ENCODE peak calls at places on chromosomes 1 and 21, in six cellular contexts. O is psoas muscle, M is Peyer's patch, R is endothelial cell, N is left ventricle myocardium inferior, F is lower lobe of right lung. K is an unnamed sample.
A peak's percentile ranks its signal among the peaks of the same experiment; 100 is the strongest.

GRCh38 chr1:13550663-13551062 is 33.0 kb upstream of the PDPN start:
- DNase-seq in R (no peak), M (no peak), F (no peak), O (no peak), N (no peak), K (no peak)

GRCh38 chr1:112083487-112083886 is 94.0 kb upstream of the KCND3 start:
- DNase-seq in R (peak; percentile 8), F (no peak), O (no peak), N (no peak), M (no peak), K (peak; percentile 31)

GRCh38 chr1:222818171-222818570 is 3.3 kb downstream of the DISP1 start:
- DNase-seq in O (no peak), R (no peak), M (no peak), N (no peak), F (no peak), K (no peak)

GRCh38 chr1:219900201-219900600 is 28.2 kb downstream of the SLC30A10 start:
- DNase-seq in M (no peak), R (no peak), F (no peak), O (no peak), N (no peak), K (peak; percentile 8)

GRCh38 chr1:28026329-28026728 is 62.1 kb downstream of the EYA3 start:
- DNase-seq in F (no peak), O (no peak), R (no peak), N (no peak), M (no peak), K (no peak)

GRCh38 chr1:183306317-183307042 is 111.7 kb downstream of the NMNAT2 start:
- DNase-seq in F (no peak), O (no peak), R (no peak), M (no peak), N (peak; percentile 49), K (peak; percentile 16)

GRCh38 chr1:57578099-57578498 is 154.2 kb upstream of the DAB1 start:
- DNase-seq in R (no peak), M (no peak), N (no peak), F (no peak), O (no peak), K (no peak)

GRCh38 chr1:44408181-44409018 is 3.3 kb downstream of the RNF220 start:
- DNase-seq in O (no peak), F (no peak), N (no peak), M (no peak), R (peak; percentile 51), K (no peak)

GRCh38 chr1:230191079-230191478 is 124.0 kb downstream of the GALNT2 start:
- DNase-seq in O (peak; percentile 66), R (no peak), M (peak; percentile 71), F (no peak), N (peak; percentile 66), K (peak; percentile 89)

GRCh38 chr1:101148987-101149386 is 87.8 kb upstream of the S1PR1 start:
- DNase-seq in R (no peak), N (no peak), M (no peak), F (no peak), O (no peak), K (peak; percentile 62)

GRCh38 chr1:113036639-113037321 is 36.2 kb upstream of the LRIG2 start:
- DNase-seq in O (no peak), N (no peak), R (no peak), F (no peak), M (no peak), K (no peak)

GRCh38 chr21:36377391-36377842 is 7.8 kb upstream of the CHAF1B start:
- DNase-seq in R (no peak), M (no peak), N (no peak), O (peak; percentile 59), F (no peak), K (no peak)

GRCh38 chr1:180886338-180886737 is 26.4 kb upstream of the KIAA1614 start:
- DNase-seq in N (no peak), F (no peak), R (no peak), O (no peak), M (no peak), K (no peak)

GRCh38 chr1:180887841-180888240 is 24.9 kb upstream of the KIAA1614 start:
- DNase-seq in N (no peak), M (no peak), F (no peak), O (no peak), R (no peak), K (no peak)

GRCh38 chr1:180888870-180889269 is 23.8 kb upstream of the KIAA1614 start:
- DNase-seq in F (no peak), M (no peak), R (no peak), N (no peak), O (no peak), K (no peak)

GRCh38 chr1:180892272-180892671 is 20.4 kb upstream of the KIAA1614 start:
- DNase-seq in R (no peak), N (no peak), M (no peak), F (no peak), O (no peak), K (no peak)

GRCh38 chr1:180889325-180889724 is 23.4 kb upstream of the KIAA1614 start:
- DNase-seq in N (no peak), O (no peak), M (no peak), R (no peak), F (no peak), K (no peak)
- TF ChIP-seq CTCF in N (no peak), O (no peak), M (no peak), R (no peak), F (no peak), K (no peak)

GRCh38 chr1:207876129-207876528 is 34.8 kb downstream of the CD34 start:
- DNase-seq in R (no peak), M (peak; percentile 54), O (no peak), F (no peak), N (no peak), K (no peak)
- TF ChIP-seq CTCF in R (no peak), M (no peak), O (peak; percentile 5), F (no peak), N (peak; percentile 51), K (peak; percentile 34)

GRCh38 chr1:204366759-204367158 is 7.0 kb upstream of the PLEKHA6 start:
- DNase-seq in F (no peak), R (peak; percentile 54), M (no peak), N (no peak), O (no peak), K (peak; percentile 10)
- TF ChIP-seq CTCF in F (no peak), R (peak; percentile 38), M (peak; percentile 26), N (peak; percentile 51), O (peak; percentile 12), K (peak; percentile 51)

DNA sequence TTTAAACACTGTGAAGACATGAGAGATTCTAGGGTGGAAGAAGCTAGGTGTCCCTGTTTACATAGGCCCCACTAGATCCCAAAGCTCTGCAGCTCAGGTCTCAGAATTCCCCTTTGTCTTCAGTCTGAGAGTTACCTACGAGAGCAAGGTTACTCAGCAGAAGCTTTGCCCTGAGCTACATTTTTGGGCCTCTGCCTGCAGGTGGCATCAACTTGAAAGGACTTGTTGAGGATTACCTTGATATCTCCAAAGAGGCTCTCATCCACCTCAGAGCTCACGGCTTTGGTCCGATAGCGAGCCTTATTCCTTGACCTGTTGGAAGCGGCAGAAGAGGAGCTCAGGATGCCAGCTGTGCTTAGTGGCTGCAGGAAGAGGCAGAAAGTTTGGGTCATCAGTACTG is 7.0 kb downstream of the CFAP45 start:
- DNase-seq in R (no peak), O (no peak), N (no peak), F (no peak), M (no peak), K (no peak)
- TF ChIP-seq CTCF in R (no peak), O (no peak), N (no peak), F (no peak), M (peak; percentile 36), K (no peak)

GRCh38 chr1:167207940-167208623 is 12.6 kb upstream of the POU2F1 start:
- DNase-seq in N (no peak), O (no peak), M (no peak), R (no peak), F (no peak), K (no peak)
- TF ChIP-seq CTCF in N (peak; percentile 50), O (no peak), M (no peak), R (no peak), F (peak; percentile 11), K (peak; percentile 16)

DNA sequence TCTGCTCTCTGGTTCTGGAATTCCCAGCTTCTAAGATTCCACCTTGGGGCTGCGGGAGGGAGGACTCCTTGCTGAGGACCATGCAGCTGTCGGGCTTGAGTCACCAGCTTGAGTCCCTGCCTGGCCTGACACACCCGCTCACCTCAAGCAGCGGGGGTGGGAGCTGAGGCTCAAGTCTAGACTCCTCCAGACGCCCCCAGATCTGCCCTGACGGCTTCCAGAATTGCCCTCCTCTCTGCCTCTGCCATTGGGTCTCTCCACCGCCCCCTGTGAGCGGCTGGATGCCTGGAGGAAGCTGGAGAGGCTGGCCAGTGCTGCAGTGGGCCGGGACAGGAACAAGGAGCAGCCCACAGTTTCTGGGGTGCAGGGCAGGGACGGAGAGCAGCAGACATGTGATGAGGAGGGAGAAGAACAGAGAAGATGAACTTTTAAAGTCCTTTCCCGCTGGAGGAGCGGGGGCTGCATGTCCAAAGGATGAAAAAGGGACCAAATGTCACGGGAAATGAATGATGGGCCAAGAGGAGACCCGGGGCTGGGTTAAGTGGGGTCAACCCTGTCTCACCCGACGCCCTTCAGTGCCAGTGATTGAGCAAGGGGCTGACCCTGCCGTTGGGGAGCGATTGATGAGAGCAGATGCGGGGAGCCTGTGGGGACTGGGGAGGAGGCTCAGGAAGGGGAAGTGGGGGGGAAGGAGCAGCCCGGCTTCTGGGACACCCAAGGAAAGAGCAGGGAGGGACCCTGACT is 13.5 kb downstream of the CRABP2 start:
- DNase-seq in M (no peak), O (no peak), R (peak; percentile 49), F (no peak), N (no peak), K (no peak)
- TF ChIP-seq CTCF in M (no peak), O (no peak), R (no peak), F (no peak), N (no peak), K (peak; percentile 25)

DNA sequence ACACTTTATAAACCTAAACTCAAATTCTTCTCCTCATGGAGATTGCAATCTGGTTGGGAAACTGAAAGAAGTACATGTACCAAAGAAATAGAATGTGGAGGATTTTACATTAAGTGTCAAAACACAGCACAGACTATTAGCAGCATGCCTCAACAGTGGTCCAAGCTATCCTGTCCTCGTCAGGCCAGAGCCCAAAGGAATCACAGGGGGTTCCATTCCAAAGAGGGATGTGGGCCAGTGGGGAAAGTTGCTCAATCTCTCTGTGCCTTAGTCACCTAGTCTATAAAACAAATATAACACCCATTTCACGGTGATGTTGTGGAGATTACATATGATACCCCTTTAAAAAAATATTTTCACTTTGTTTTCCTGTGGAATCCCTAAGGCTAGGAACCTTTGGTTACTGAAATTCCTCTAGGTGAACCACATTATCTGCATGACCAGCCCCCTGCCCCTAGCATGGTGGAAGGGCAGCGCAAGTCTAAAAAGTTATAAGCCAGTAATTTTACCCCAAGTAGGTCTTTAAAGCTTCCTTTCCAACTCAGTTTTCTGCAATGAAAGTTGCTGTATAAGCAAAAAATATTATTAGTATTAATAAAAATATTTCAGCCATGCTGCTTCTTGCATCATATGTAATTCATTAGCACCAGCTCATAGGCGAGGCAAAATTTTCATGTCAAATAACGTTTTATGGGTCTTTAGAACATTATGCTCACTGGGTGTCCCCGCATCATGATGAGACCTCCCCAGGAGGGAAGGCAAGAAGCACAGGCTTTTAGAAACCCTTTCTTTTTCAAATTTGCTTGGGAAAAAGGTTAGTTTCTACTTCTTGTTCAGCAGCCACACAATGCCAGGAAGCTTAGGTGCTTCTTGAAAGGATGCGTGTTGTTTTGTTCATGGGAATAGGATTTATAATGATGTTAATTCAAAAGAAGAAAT is 548.8 kb upstream of the PKN2 start:
- DNase-seq in F (no peak), N (no peak), O (no peak), R (no peak), M (no peak), K (no peak)
- TF ChIP-seq CTCF in F (no peak), N (no peak), O (no peak), R (no peak), M (no peak), K (no peak)

K was measured in fibroblast of pulmonary artery.